ENCODE peak calls at places on chromosomes 7 and 10, in four cellular contexts. One of them, this sample, is unnamed. For H3K4me1, the result is how much of the 10 kb centered on the place peaks cover.

GRCh38 chr7:22665816-22666375 is 61.1 kb upstream of the IL6 start:
- DNase-seq in sigmoid colon: no peak
- DNase-seq in stomach: no peak
- DNase-seq in HCT116: no peak
- DNase-seq in this sample: no peak

GRCh38 chr7:23387583-23387982 is 82.7 kb downstream of the IGF2BP3 start:
- DNase-seq in sigmoid colon: no peak
- DNase-seq in stomach: no peak
- DNase-seq in HCT116: no peak
- DNase-seq in this sample: no peak

GRCh38 chr10:16941865-16942264 is 124.6 kb upstream of the RSU1 start:
- DNase-seq in stomach: no peak
- DNase-seq in HCT116: no peak
- DNase-seq in sigmoid colon: no peak
- DNase-seq in this sample: no peak

GRCh38 chr10:101295266-101295665 is 58.7 kb upstream of the BTRC start:
- DNase-seq in HCT116: no peak
- DNase-seq in stomach: no peak
- DNase-seq in sigmoid colon: no peak
- DNase-seq in this sample: no peak

GRCh38 chr7:150992051-150992640 is 1.3 kb downstream of the NOS3 start:
- DNase-seq in stomach: no peak
- DNase-seq in sigmoid colon: no peak
- DNase-seq in HCT116: no peak
- DNase-seq in this sample: no peak

GRCh38 chr7:133763241-133763640 is 363.9 kb upstream of the LRGUK start:
- DNase-seq in HCT116: no peak
- DNase-seq in sigmoid colon: no peak
- DNase-seq in stomach: no peak
- DNase-seq in this sample: no peak

GRCh38 chr7:106243893-106244292 is 40.9 kb downstream of the NAMPT start:
- DNase-seq in stomach: no peak
- DNase-seq in HCT116: no peak
- DNase-seq in sigmoid colon: no peak
- DNase-seq in this sample: no peak

GRCh38 chr7:157250605-157251228 is 86.1 kb upstream of the DNAJB6 start:
- DNase-seq in HCT116: peak
- DNase-seq in stomach: no peak
- DNase-seq in sigmoid colon: no peak
- DNase-seq in this sample: no peak

GRCh38 chr7:64182036-64182790 is 24.8 kb upstream of the ZNF735 start:
- DNase-seq in stomach: no peak
- DNase-seq in sigmoid colon: no peak
- DNase-seq in HCT116: no peak
- DNase-seq in this sample: no peak

GRCh38 chr10:70051878-70052277 is 768 bp upstream of the MACROH2A2 start:
- DNase-seq in HCT116: no peak
- DNase-seq in stomach: no peak
- DNase-seq in sigmoid colon: no peak
- DNase-seq in this sample: no peak

GRCh38 chr7:55108401-55108800 is 89.6 kb downstream of the EGFR start:
- DNase-seq in HCT116: no peak
- DNase-seq in sigmoid colon: no peak
- DNase-seq in stomach: no peak
- DNase-seq in this sample: no peak

GRCh38 chr10:133257489-133258065 is 19.1 kb downstream of the ADAM8 start:
- DNase-seq in sigmoid colon: peak
- DNase-seq in HCT116: no peak
- DNase-seq in stomach: peak
- DNase-seq in this sample: peak

GRCh38 chr7:5077740-5078139 is 32.1 kb downstream of the RBAK start:
- DNase-seq in sigmoid colon: no peak
- DNase-seq in HCT116: no peak
- DNase-seq in stomach: no peak
- DNase-seq in this sample: no peak

GRCh38 chr7:964401-965231 is 10.1 kb upstream of the ADAP1 start:
- DNase-seq in sigmoid colon: peak
- DNase-seq in stomach: no peak
- DNase-seq in HCT116: no peak
- DNase-seq in this sample: peak

GRCh38 chr10:44752451-44753441 is 158.4 kb upstream of the TMEM72 start:
- DNase-seq in sigmoid colon: no peak
- DNase-seq in HCT116: no peak
- DNase-seq in stomach: no peak
- DNase-seq in this sample: no peak

GRCh38 chr10:86944471-86944870 is 12.9 kb downstream of the MMRN2 start:
- DNase-seq in sigmoid colon: peak
- DNase-seq in HCT116: no peak
- DNase-seq in stomach: no peak
- DNase-seq in this sample: no peak

GRCh38 chr7:50851451-50851850 is 68.8 kb upstream of the GRB10 start:
- DNase-seq in sigmoid colon: no peak
- DNase-seq in HCT116: no peak
- DNase-seq in stomach: peak
- DNase-seq in this sample: no peak

GRCh38 chr7:1533569-1534329 is 3.2 kb downstream of the MAFK start:
- DNase-seq in stomach: peak
- DNase-seq in HCT116: no peak
- DNase-seq in sigmoid colon: peak
- DNase-seq in this sample: peak

GRCh38 chr10:29751232-29751631 is 116.5 kb upstream of the SVIL start:
- DNase-seq in HCT116: no peak
- DNase-seq in sigmoid colon: no peak
- DNase-seq in stomach: no peak
- DNase-seq in this sample: no peak

GRCh38 chr7:25093268-25093802 is 31.7 kb downstream of the CYCS start:
- DNase-seq in stomach: peak
- DNase-seq in HCT116: peak
- DNase-seq in sigmoid colon: peak
- DNase-seq in this sample: peak

GRCh38 chr7:121329460-121330052 is 756 bp downstream of the WNT16 start:
- DNase-seq in sigmoid colon: no peak
- DNase-seq in stomach: peak
- DNase-seq in HCT116: no peak
- DNase-seq in this sample: peak

GRCh38 chr10:43138757-43139241 is 554 bp downstream of the CSGALNACT2 start:
- DNase-seq in sigmoid colon: no peak
- DNase-seq in stomach: no peak
- DNase-seq in HCT116: no peak
- DNase-seq in this sample: peak

GRCh38 chr7:152436279-152437147 is 710 bp upstream of the KMT2C start:
- DNase-seq in HCT116: peak
- DNase-seq in stomach: peak
- DNase-seq in sigmoid colon: peak
- DNase-seq in this sample: peak

GRCh38 chr7:127346575-127347256 is 45.8 kb downstream of the ZNF800 start:
- DNase-seq in sigmoid colon: no peak
- DNase-seq in stomach: no peak
- DNase-seq in HCT116: no peak
- DNase-seq in this sample: no peak

DNA sequence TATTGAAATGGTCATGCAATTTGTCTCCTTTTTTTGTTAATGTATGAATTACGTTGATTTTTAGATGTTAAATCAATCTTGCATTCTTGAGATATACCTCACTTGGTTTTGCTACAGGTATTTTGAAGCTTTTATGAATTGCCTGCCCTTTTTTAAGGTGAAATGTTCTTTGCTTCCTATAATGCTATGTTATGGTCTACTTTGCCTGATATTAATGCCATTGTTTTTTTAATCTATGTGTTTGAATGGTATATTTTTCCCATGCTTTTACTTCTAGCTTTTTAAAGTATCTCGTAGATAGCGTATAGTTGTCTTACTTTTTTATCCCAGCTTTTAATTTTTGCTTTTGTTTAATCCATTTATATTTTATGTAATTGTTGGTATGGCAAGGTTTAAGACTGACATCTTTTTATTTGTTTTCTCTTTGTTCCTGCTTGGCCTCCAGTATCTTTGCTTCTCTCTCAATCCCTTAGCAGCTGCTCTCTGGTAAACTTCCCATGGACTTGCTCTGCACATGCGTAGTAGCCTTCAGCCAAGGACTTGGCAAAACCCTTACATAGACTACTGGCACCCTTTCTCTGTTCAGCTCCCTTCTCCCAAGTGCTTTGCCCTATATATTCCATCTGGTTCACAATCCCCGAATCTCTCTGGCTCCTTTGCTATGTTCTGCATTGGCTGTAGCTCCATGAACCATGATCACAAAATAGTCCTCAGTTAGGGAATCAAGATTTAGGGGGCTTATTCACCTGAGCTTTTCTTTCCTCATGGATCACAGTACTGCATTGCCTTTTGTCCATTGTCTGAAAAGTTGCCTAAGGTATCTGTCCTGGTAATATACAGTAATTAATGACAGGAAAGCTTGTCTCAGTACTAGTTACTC is 8.4 kb downstream of the TRIM24 start:
- DNase-seq in sigmoid colon: no peak
- DNase-seq in HCT116: no peak
- DNase-seq in stomach: peak
- DNase-seq in this sample: no peak
- H3K4me1 ChIP-seq in sigmoid colon: under half
- H3K4me1 ChIP-seq in HCT116: under half
- H3K4me1 ChIP-seq in stomach: half or more
- H3K4me1 ChIP-seq in this sample: under half

GRCh38 chr10:123858039-123858740 is 33.4 kb downstream of the CPXM2 start:
- DNase-seq in HCT116: no peak
- DNase-seq in stomach: no peak
- DNase-seq in sigmoid colon: peak
- DNase-seq in this sample: no peak
- TF ChIP-seq POLR2AphosphoS5 in HCT116: no peak
- TF ChIP-seq POLR2AphosphoS5 in stomach: peak
- TF ChIP-seq POLR2AphosphoS5 in sigmoid colon: peak
- TF ChIP-seq POLR2AphosphoS5 in this sample: no peak

GRCh38 chr10:75542902-75543301 is 111.5 kb downstream of the LRMDA start:
- DNase-seq in sigmoid colon: peak
- DNase-seq in stomach: no peak
- DNase-seq in HCT116: no peak
- DNase-seq in this sample: no peak

GRCh38 chr10:75545333-75545732 is 113.9 kb downstream of the LRMDA start:
- DNase-seq in HCT116: no peak
- DNase-seq in stomach: no peak
- DNase-seq in sigmoid colon: no peak
- DNase-seq in this sample: no peak

GRCh38 chr10:75544923-75545322 is 113.5 kb downstream of the LRMDA start:
- DNase-seq in sigmoid colon: no peak
- DNase-seq in stomach: no peak
- DNase-seq in HCT116: no peak
- DNase-seq in this sample: no peak

GRCh38 chr10:75546004-75546403 is 114.6 kb downstream of the LRMDA start:
- DNase-seq in stomach: no peak
- DNase-seq in sigmoid colon: no peak
- DNase-seq in HCT116: no peak
- DNase-seq in this sample: no peak

GRCh38 chr10:75544381-75544780 is 113.0 kb downstream of the LRMDA start:
- DNase-seq in HCT116: no peak
- DNase-seq in sigmoid colon: no peak
- DNase-seq in stomach: no peak
- DNase-seq in this sample: no peak
- H3K4me1 ChIP-seq in HCT116: under half
- H3K4me1 ChIP-seq in sigmoid colon: under half
- H3K4me1 ChIP-seq in stomach: under half
- H3K4me1 ChIP-seq in this sample: under half

GRCh38 chr10:111986079-111986478 is 197.5 kb downstream of the GPAM start:
- DNase-seq in sigmoid colon: no peak
- DNase-seq in stomach: no peak
- DNase-seq in HCT116: no peak
- DNase-seq in this sample: no peak
- TF ChIP-seq POLR2AphosphoS5 in sigmoid colon: no peak
- TF ChIP-seq POLR2AphosphoS5 in stomach: no peak
- TF ChIP-seq POLR2AphosphoS5 in HCT116: no peak
- TF ChIP-seq POLR2AphosphoS5 in this sample: no peak

DNA sequence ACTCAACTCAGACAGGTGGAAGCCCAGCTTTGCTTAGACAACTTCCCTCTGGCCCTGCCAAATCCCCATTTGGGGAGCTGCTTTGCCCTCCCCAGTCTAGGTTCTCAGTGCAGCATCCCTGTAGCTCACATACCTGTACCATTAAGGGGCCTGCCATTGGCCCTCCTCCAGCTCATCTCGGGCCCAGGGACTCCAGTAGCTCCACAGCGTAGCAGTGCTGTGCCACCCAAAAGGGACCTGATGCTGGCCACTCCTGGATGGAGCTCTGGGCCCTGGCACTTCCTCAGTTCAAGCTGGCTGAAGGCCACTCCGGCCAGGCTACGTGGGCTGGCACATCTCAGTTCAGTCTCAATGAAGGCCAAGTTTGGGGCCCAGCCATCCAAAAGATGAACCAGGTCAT is 7.4 kb downstream of the LRIT1 start:
- DNase-seq in HCT116: no peak
- DNase-seq in stomach: no peak
- DNase-seq in sigmoid colon: no peak
- DNase-seq in this sample: no peak
- H3K4me1 ChIP-seq in HCT116: under half
- H3K4me1 ChIP-seq in stomach: under half
- H3K4me1 ChIP-seq in sigmoid colon: under half
- H3K4me1 ChIP-seq in this sample: under half

DNA sequence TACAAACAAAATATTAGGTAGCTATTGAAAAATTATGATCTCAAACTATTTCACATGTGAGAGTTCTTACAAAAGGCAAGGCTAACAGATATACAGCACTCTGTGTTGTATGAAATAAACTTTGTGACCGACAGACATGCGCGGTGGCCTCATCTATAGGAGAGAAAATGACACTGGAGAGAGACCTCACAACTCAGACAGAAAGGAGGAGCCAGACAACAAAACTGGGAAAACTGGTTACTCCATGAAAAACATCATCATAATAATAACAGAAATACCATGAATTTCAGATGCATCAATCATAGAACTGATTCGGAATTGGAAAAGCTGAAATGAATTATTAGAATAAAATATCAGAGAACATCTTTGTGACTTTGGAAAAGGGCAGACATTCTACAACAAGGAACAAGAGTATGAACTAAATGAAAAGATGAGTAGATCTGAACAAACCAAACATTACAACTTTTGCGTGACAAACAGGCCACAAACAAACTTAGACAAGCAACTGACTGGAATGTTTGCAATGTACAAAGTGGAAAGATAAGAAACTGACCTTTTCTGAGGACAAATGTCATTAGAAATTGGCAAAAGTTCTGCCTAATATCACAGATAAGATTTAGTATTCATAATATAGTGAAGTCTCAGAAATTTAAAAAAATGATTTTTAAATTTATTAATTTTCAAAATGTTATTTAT is 69.3 kb downstream of the TNS3 start:
- DNase-seq in HCT116: no peak
- DNase-seq in sigmoid colon: no peak
- DNase-seq in stomach: no peak
- DNase-seq in this sample: no peak
- TF ChIP-seq POLR2AphosphoS5 in HCT116: no peak
- TF ChIP-seq POLR2AphosphoS5 in sigmoid colon: no peak
- TF ChIP-seq POLR2AphosphoS5 in stomach: no peak
- TF ChIP-seq POLR2AphosphoS5 in this sample: no peak